ENCODE peak calls at places on chromosome 15, in five cellular contexts. W is stimulated activated CD4-positive, alpha-beta T cell treated with anti-CD3 and anti-CD28 coated beads, Interleukin-2, amount 100 ng/mL, for 48 hours; Z is DMS 273 treated with DMSO at 0.1 percent for 48 hours; J is gastrocnemius medialis; A is A172. T is an unnamed sample.

GRCh38 chr15:63476229-63476632 is 28.2 kb upstream of the USP3 start:
- DNase-seq in W (no peak), Z (no peak), J (no peak), A (peak; percentile 79), T (no peak)

GRCh38 chr15:78243491-78243941 is 9.2 kb upstream of the ACSBG1 start:
- DNase-seq in W (no peak), Z (no peak), J (no peak), A (peak; percentile 13), T (peak; percentile 63)

GRCh38 chr15:59284768-59285368 is 78.2 kb downstream of the LDHAL6B start:
- DNase-seq in W (no peak), Z (no peak), J (no peak), A (no peak), T (no peak)

GRCh38 chr15:35736150-35736549 is 190.2 kb upstream of the DPH6 start:
- DNase-seq in W (no peak), Z (no peak), J (no peak), A (no peak), T (no peak)

GRCh38 chr15:51600114-51600513 is 22.5 kb downstream of the DMXL2 start:
- DNase-seq in W (no peak), Z (no peak), J (no peak), A (peak; percentile 23), T (no peak)

GRCh38 chr15:83206387-83206970 is 1.1 kb downstream of the HDGFL3 start:
- DNase-seq in W (no peak), Z (no peak), J (no peak), A (peak; percentile 9), T (no peak)

GRCh38 chr15:74444106-74445062 is 10.6 kb upstream of the SEMA7A start:
- DNase-seq in W (no peak), Z (no peak), J (no peak), A (no peak), T (no peak)

GRCh38 chr15:60762167-60762566 is 283.2 kb upstream of the ICE2 start:
- DNase-seq in W (no peak), Z (no peak), J (no peak), A (no peak), T (no peak)

GRCh38 chr15:84785053-84785452 is 32.1 kb upstream of the ALPK3 start:
- DNase-seq in W (no peak), Z (no peak), J (peak; percentile 41), A (no peak), T (no peak)